ENCODE peak calls at places on chromosomes 3 and 15, in six cellular contexts. One of them, this sample, is unnamed.

GRCh38 chr15:66145242-66146182 is 108.0 kb downstream of the MEGF11 start:
- DNase-seq in mesendoderm: no peak
- DNase-seq in H1: no peak
- DNase-seq in IMR-90: no peak
- DNase-seq in neuronal stem cell: no peak
- DNase-seq in H9: no peak
- DNase-seq in this sample: no peak

GRCh38 chr15:89172921-89173320 is 48.5 kb downstream of the RLBP1 start:
- DNase-seq in IMR-90: no peak
- DNase-seq in mesendoderm: no peak
- DNase-seq in neuronal stem cell: no peak
- DNase-seq in H1: no peak
- DNase-seq in H9: no peak
- DNase-seq in this sample: no peak

GRCh38 chr15:69666921-69667811 is 214.5 kb downstream of the RPLP1 start:
- DNase-seq in H9: no peak
- DNase-seq in IMR-90: no peak
- DNase-seq in mesendoderm: no peak
- DNase-seq in neuronal stem cell: no peak
- DNase-seq in H1: no peak
- DNase-seq in this sample: no peak

GRCh38 chr15:92958105-92958504 is 58.0 kb downstream of the CHD2 start:
- DNase-seq in IMR-90: peak; percentile 39
- DNase-seq in H1: no peak
- DNase-seq in neuronal stem cell: no peak
- DNase-seq in H9: no peak
- DNase-seq in mesendoderm: no peak
- DNase-seq in this sample: peak; percentile 33

GRCh38 chr3:49199244-49199899 is 28.0 kb downstream of the KLHDC8B start:
- DNase-seq in mesendoderm: no peak
- DNase-seq in IMR-90: peak; percentile 24
- DNase-seq in neuronal stem cell: no peak
- DNase-seq in H9: peak; percentile 93
- DNase-seq in H1: peak; percentile 50
- DNase-seq in this sample: no peak

GRCh38 chr3:14289590-14290453 is 111.2 kb downstream of the LSM3 start:
- DNase-seq in mesendoderm: peak; percentile 92
- DNase-seq in H1: no peak
- DNase-seq in neuronal stem cell: no peak
- DNase-seq in IMR-90: peak; percentile 96
- DNase-seq in H9: no peak
- DNase-seq in this sample: peak; percentile 96

GRCh38 chr3:123781571-123782275 is 102.4 kb downstream of the MYLK start:
- DNase-seq in IMR-90: peak; percentile 87
- DNase-seq in neuronal stem cell: no peak
- DNase-seq in mesendoderm: no peak
- DNase-seq in H9: no peak
- DNase-seq in H1: no peak
- DNase-seq in this sample: peak; percentile 81

GRCh38 chr3:8239718-8240698 is 261.6 kb upstream of the LMCD1 start:
- DNase-seq in neuronal stem cell: peak; percentile 41
- DNase-seq in H9: peak; percentile 32
- DNase-seq in H1: peak; percentile 49
- DNase-seq in IMR-90: peak; percentile 59
- DNase-seq in mesendoderm: peak; percentile 69
- DNase-seq in this sample: peak; percentile 62

GRCh38 chr15:35725353-35725752 is 179.4 kb upstream of the DPH6 start:
- DNase-seq in neuronal stem cell: no peak
- DNase-seq in mesendoderm: no peak
- DNase-seq in IMR-90: peak; percentile 88
- DNase-seq in H9: no peak
- DNase-seq in H1: no peak
- DNase-seq in this sample: peak; percentile 68

GRCh38 chr3:146559388-146559787 is 15.0 kb upstream of the PLSCR1 start:
- DNase-seq in IMR-90: no peak
- DNase-seq in neuronal stem cell: no peak
- DNase-seq in H1: no peak
- DNase-seq in H9: no peak
- DNase-seq in mesendoderm: no peak
- DNase-seq in this sample: no peak

GRCh38 chr3:157226173-157226847 is 66.4 kb upstream of the CCNL1 start:
- DNase-seq in IMR-90: peak; percentile 34
- DNase-seq in H9: no peak
- DNase-seq in H1: no peak
- DNase-seq in mesendoderm: no peak
- DNase-seq in neuronal stem cell: no peak
- DNase-seq in this sample: no peak

GRCh38 chr15:85667491-85668424 is 127.0 kb downstream of the KLHL25 start:
- DNase-seq in mesendoderm: peak; percentile 66
- DNase-seq in H9: no peak
- DNase-seq in neuronal stem cell: no peak
- DNase-seq in IMR-90: peak; percentile 99
- DNase-seq in H1: no peak
- DNase-seq in this sample: peak; percentile 100

GRCh38 chr3:179526989-179527391 is 35.7 kb upstream of the ACTL6A start:
- DNase-seq in mesendoderm: peak; percentile 89
- DNase-seq in H9: peak; percentile 74
- DNase-seq in H1: peak; percentile 57
- DNase-seq in IMR-90: peak; percentile 84
- DNase-seq in neuronal stem cell: peak; percentile 18
- DNase-seq in this sample: peak; percentile 90

GRCh38 chr15:40754574-40754882 is 526 bp downstream of the RMDN3 start:
- DNase-seq in IMR-90: no peak
- DNase-seq in H1: no peak
- DNase-seq in mesendoderm: no peak
- DNase-seq in neuronal stem cell: no peak
- DNase-seq in H9: no peak
- DNase-seq in this sample: peak; percentile 41
- H2BK15ac ChIP-seq in IMR-90: no peak overlapping the region
- H2BK15ac ChIP-seq in H1: no peak overlapping the region
- H2BK15ac ChIP-seq in mesendoderm: no peak overlapping the region
- H2BK15ac ChIP-seq in neuronal stem cell: no peak overlapping the region
- H2BK15ac ChIP-seq in H9: no peak overlapping the region
- H2BK15ac ChIP-seq in this sample: no peak overlapping the region

GRCh38 chr3:196499807-196500524 is 3.6 kb downstream of the RNF168 start:
- DNase-seq in mesendoderm: peak; percentile 27
- DNase-seq in H1: no peak
- DNase-seq in H9: no peak
- DNase-seq in neuronal stem cell: no peak
- DNase-seq in IMR-90: no peak
- DNase-seq in this sample: no peak
- H3K23ac ChIP-seq in mesendoderm: no peak overlapping the region
- H3K23ac ChIP-seq in H1: no peak overlapping the region
- H3K23ac ChIP-seq in H9: no peak overlapping the region
- H3K23ac ChIP-seq in neuronal stem cell: no peak overlapping the region
- H3K23ac ChIP-seq in IMR-90: peak overlapping the region; percentile 44
- H3K23ac ChIP-seq in this sample: no peak overlapping the region

GRCh38 chr3:25944328-25944727 is 154.4 kb downstream of the OXSM start:
- DNase-seq in H1: no peak
- DNase-seq in neuronal stem cell: no peak
- DNase-seq in H9: no peak
- DNase-seq in mesendoderm: no peak
- DNase-seq in IMR-90: no peak
- DNase-seq in this sample: no peak

GRCh38 chr3:25940935-25941334 is 151.0 kb downstream of the OXSM start:
- DNase-seq in H9: no peak
- DNase-seq in IMR-90: no peak
- DNase-seq in neuronal stem cell: no peak
- DNase-seq in H1: no peak
- DNase-seq in mesendoderm: no peak
- DNase-seq in this sample: no peak

DNA sequence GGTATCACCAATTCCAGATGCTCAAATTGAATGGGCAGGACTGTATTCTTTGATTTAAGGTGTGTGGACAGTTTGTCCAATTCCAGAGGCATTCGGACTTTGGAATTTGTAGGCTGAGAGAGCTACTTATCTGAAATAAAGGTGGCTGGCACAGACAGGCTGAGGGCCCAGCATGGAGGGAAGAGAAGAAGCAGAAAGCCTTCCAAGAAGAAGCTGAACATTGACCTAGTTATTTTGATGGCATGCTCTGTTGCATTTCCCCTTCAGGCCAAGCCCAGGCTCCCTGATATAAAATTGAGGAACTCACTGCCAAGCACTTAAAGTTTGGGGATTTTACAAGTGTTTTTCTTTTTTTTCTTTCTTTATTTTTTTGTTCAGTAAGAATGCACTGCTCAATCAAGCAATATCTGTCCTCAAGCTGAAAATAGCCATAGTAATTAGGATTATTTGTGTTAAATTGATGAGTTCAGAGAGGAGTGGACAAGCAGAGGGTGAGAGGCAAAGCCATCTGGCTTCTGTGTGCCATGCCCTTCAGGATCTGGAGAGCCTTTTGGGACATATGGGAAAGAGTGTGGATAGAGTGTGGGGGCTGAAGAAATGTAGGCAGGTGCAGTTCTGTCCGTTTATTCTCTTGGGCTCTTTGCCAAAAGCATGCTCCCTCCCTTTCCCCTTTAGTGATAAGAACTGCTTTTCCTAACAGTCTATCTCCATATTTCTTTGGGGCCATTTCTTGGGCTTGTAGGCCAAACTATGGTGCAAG is 148.9 kb downstream of the OXSM start:
- DNase-seq in mesendoderm: no peak
- DNase-seq in IMR-90: no peak
- DNase-seq in H1: no peak
- DNase-seq in H9: no peak
- DNase-seq in neuronal stem cell: no peak
- DNase-seq in this sample: no peak
- H2BK15ac ChIP-seq in mesendoderm: no peak overlapping the region
- H2BK15ac ChIP-seq in IMR-90: no peak overlapping the region
- H2BK15ac ChIP-seq in H1: no peak overlapping the region
- H2BK15ac ChIP-seq in H9: no peak overlapping the region
- H2BK15ac ChIP-seq in neuronal stem cell: no peak overlapping the region
- H2BK15ac ChIP-seq in this sample: no peak overlapping the region

DNA sequence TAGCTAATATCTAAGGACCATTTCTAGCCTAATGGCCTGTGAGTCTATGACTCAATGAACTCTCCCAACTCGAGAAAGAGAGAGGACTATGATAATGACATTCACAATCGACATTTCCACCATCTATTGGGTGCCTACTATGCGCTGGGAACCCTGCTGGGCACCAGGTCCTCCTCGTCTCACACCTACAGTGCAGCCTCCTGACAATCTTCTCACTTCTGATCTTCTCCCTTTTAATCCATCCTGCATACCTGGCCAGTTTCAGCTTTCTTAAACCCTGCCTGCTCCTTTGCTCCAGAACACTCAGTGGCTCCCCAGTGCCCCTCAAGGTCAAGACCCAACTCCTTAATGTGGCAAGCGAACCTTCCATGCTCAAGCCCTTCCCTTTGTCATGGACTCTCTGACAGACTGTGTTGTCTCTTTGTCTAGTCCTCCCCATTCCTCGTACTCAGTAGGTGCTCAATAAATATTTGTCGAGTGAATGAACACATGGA is 3.5 kb upstream of the SLC6A1 start:
- DNase-seq in mesendoderm: peak; percentile 53
- DNase-seq in IMR-90: no peak
- DNase-seq in H1: no peak
- DNase-seq in neuronal stem cell: no peak
- DNase-seq in H9: no peak
- DNase-seq in this sample: no peak
- H3K23ac ChIP-seq in mesendoderm: no peak overlapping the region
- H3K23ac ChIP-seq in IMR-90: no peak overlapping the region
- H3K23ac ChIP-seq in H1: no peak overlapping the region
- H3K23ac ChIP-seq in neuronal stem cell: no peak overlapping the region
- H3K23ac ChIP-seq in H9: no peak overlapping the region
- H3K23ac ChIP-seq in this sample: no peak overlapping the region

DNA sequence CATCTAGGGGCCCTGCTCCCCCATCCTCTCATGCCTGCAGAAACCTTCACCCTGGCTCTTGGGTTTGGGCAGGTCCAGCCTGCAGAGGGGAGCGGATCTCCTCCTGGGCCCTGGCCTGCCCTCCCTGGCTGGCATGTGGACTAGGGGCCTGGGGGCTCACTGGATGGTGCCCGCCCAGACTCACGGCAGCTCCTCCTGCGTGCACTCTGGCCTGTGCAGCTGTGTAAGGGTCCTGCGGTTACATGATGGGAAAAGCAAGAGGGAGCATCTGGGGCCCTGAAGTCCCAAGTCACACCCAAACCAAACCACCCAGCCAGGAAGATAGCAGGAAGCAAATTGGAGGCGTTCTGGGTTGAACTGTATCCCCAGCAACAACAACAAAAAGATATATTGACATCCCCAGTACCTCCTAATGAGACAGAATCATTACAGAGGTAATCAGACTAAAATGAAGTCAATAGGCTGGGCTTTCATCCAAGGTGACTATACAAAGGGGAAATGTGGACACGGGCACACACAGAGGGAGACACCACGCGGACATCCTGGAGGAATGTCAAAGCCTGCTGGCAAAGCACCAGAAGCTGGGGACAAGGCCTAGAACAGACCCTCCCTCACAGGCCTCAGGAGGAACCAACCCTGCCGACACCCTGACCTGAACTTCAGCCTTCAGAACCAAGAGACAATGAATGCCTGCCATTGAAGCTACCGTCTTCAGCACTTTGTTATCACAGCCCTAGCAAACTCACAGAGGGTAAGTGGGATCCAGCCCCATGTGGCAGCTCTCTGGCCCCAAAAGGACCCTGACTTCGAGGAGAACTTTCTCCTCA is 10.4 kb upstream of the CLK3 start:
- DNase-seq in mesendoderm: no peak
- DNase-seq in H9: no peak
- DNase-seq in H1: no peak
- DNase-seq in neuronal stem cell: no peak
- DNase-seq in IMR-90: no peak
- DNase-seq in this sample: no peak
- H2BK15ac ChIP-seq in mesendoderm: no peak overlapping the region
- H2BK15ac ChIP-seq in H9: no peak overlapping the region
- H2BK15ac ChIP-seq in H1: no peak overlapping the region
- H2BK15ac ChIP-seq in neuronal stem cell: peak overlapping the region; percentile 6
- H2BK15ac ChIP-seq in IMR-90: no peak overlapping the region
- H2BK15ac ChIP-seq in this sample: no peak overlapping the region

DNA sequence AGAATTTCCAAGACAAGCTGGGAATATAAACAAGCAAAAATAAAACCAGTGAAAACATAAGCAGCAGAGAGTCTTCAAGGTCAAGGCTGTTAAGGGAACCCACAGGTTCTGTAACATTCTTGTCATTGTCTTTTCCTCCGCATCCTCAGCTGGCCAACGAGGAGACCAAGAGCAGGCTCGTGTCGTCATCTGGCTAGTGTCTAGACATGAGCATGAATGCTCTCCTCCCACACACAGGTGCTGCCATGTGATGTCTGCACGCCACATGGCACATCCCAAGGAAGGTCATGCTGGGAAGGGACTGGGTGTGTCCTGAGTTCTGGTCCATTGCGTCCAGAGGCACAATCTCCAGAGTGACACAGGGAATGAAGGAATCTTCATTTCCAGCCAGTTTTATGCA is 156.2 kb downstream of the POLR2M start:
- DNase-seq in mesendoderm: no peak
- DNase-seq in IMR-90: no peak
- DNase-seq in neuronal stem cell: no peak
- DNase-seq in H9: no peak
- DNase-seq in H1: no peak
- DNase-seq in this sample: no peak
- H3K23ac ChIP-seq in mesendoderm: no peak overlapping the region
- H3K23ac ChIP-seq in IMR-90: no peak overlapping the region
- H3K23ac ChIP-seq in neuronal stem cell: peak overlapping the region; percentile 60
- H3K23ac ChIP-seq in H9: no peak overlapping the region
- H3K23ac ChIP-seq in H1: no peak overlapping the region
- H3K23ac ChIP-seq in this sample: no peak overlapping the region